ENCODE peak calls at places on chromosomes 6 and 20, in nine cellular contexts. V is Kasumi-1; C is DMS79 treated with DMSO at 0.1 percent for 48 hours; M is dermis blood vessel endothelial cell; T is NAMALWA; W is NCI-H2081 treated with DMSO at 0.1 percent for 48 hours; X is activated naive CD8-positive, alpha-beta T cell treated with anti-CD3 and anti-CD28 coated beads, Interleukin-2, amount 50 U/mL, for 24 hours; U is HFF-Myc; I is occipital lobe. H is an unnamed sample.
A peak's percentile ranks its signal among the peaks of the same experiment; 100 is the strongest.

GRCh38 chr6:77290798-77291197 is 172.5 kb downstream of the HTR1B start:
- DNase-seq in V (no peak), C (no peak), M (peak; percentile 56), T (no peak), W (no peak), X (no peak), U (no peak), I (no peak), H (no peak)

GRCh38 chr6:11609324-11610071 is 71.9 kb downstream of the TMEM170B start:
- DNase-seq in V (no peak), C (no peak), M (peak; percentile 99), T (no peak), W (no peak), X (no peak), U (no peak), I (peak; percentile 6), H (peak; percentile 94)

GRCh38 chr6:26328265-26328844 is 36.6 kb upstream of the BTN3A2 start:
- DNase-seq in V (no peak), C (no peak), M (no peak), T (peak; percentile 64), W (no peak), X (no peak), U (no peak), I (no peak), H (no peak)

GRCh38 chr6:167031082-167031709 is 32.0 kb downstream of the CEP43 start:
- DNase-seq in V (no peak), C (no peak), M (no peak), T (no peak), W (no peak), X (no peak), U (no peak), I (no peak), H (no peak)

GRCh38 chr6:17519120-17519519 is 81.0 kb upstream of the FAM8A1 start:
- DNase-seq in V (no peak), C (no peak), M (no peak), T (no peak), W (no peak), X (no peak), U (no peak), I (no peak), H (no peak)

GRCh38 chr6:39956951-39957350 is 22.7 kb upstream of the MOCS1 start:
- DNase-seq in V (no peak), C (no peak), M (no peak), T (no peak), W (no peak), X (no peak), U (no peak), I (no peak), H (no peak)

GRCh38 chr6:5279891-5280338 is 18.6 kb downstream of the FARS2 start:
- DNase-seq in V (no peak), C (no peak), M (no peak), T (no peak), W (no peak), X (peak; percentile 12), U (no peak), I (no peak), H (no peak)

GRCh38 chr6:158269657-158270056 is 42.6 kb upstream of the TULP4 start:
- DNase-seq in V (no peak), C (no peak), M (no peak), T (no peak), W (no peak), X (no peak), U (no peak), I (no peak), H (no peak)

GRCh38 chr6:137497722-137498463 is 3.7 kb upstream of the OLIG3 start:
- DNase-seq in V (no peak), C (no peak), M (no peak), T (no peak), W (no peak), X (no peak), U (no peak), I (no peak), H (no peak)

GRCh38 chr20:2032168-2032567 is 38.3 kb upstream of the PDYN start:
- DNase-seq in V (no peak), C (no peak), M (no peak), T (no peak), W (no peak), X (no peak), U (no peak), I (no peak), H (no peak)

GRCh38 chr6:117188627-117189201 is 76.6 kb upstream of the VGLL2 start:
- DNase-seq in V (peak; percentile 61), C (no peak), M (no peak), T (peak; percentile 36), W (no peak), X (no peak), U (no peak), I (no peak), H (no peak)

GRCh38 chr6:26445934-26446667 is 5.8 kb downstream of the BTN3A3 start:
- DNase-seq in V (no peak), C (no peak), M (no peak), T (no peak), W (no peak), X (peak; percentile 44), U (no peak), I (no peak), H (no peak)

GRCh38 chr6:89239338-89239737 is 22.2 kb upstream of the GABRR1 start:
- DNase-seq in V (peak; percentile 94), C (no peak), M (peak; percentile 44), T (peak; percentile 79), W (no peak), X (peak; percentile 15), U (no peak), I (no peak), H (no peak)

GRCh38 chr6:15897063-15897934 is 231.6 kb upstream of the MYLIP start:
- DNase-seq in V (no peak), C (no peak), M (peak; percentile 63), T (no peak), W (no peak), X (no peak), U (no peak), I (no peak), H (no peak)

GRCh38 chr20:46905364-46906125 is 10.9 kb downstream of the EYA2 start:
- DNase-seq in V (no peak), C (no peak), M (no peak), T (no peak), W (no peak), X (no peak), U (no peak), I (no peak), H (no peak)

GRCh38 chr6:105318660-105319059 is 84.2 kb downstream of the PREP start:
- DNase-seq in V (no peak), C (no peak), M (no peak), T (no peak), W (no peak), X (no peak), U (no peak), I (no peak), H (no peak)

GRCh38 chr20:33437141-33437911 is 6.2 kb downstream of the SNTA1 start:
- DNase-seq in V (no peak), C (no peak), M (peak; percentile 45), T (no peak), W (no peak), X (no peak), U (no peak), I (peak; percentile 22), H (no peak)

GRCh38 chr20:43438578-43439316 is 18.9 kb upstream of the SRSF6 start:
- DNase-seq in V (no peak), C (no peak), M (no peak), T (peak; percentile 31), W (no peak), X (no peak), U (no peak), I (no peak), H (no peak)

GRCh38 chr20:64006902-64007301 is 26.0 kb downstream of the PRPF6 start:
- DNase-seq in V (no peak), C (no peak), M (no peak), T (peak; percentile 22), W (peak; percentile 1), X (no peak), U (no peak), I (no peak), H (no peak)

GRCh38 chr6:90184334-90185298 is 112.0 kb downstream of the BACH2 start:
- DNase-seq in V (no peak), C (peak; percentile 88), M (peak; percentile 85), T (no peak), W (no peak), X (no peak), U (no peak), I (no peak), H (no peak)

GRCh38 chr6:153028261-153028660 is 25.8 kb upstream of the MTRF1L start:
- DNase-seq in V (no peak), C (no peak), M (no peak), T (no peak), W (no peak), X (no peak), U (no peak), I (no peak), H (no peak)